ENCODE peak calls at places on chromosomes 6 and 20, in ten cellular contexts. Y is CD8-positive, alpha-beta T cell; M is fibroblast of villous mesenchyme; N is brain microvascular endothelial cell; Q is AG04450; X is GM23248; W is sigmoid colon; D is A549; B is cardiac muscle cell; U is bronchial epithelial cell. S is an unnamed sample.

GRCh38 chr6:35906499-35906846 is 14.4 kb downstream of the SRPK1 start:
- DNase-seq in Y (no peak), M (peak), N (peak), Q (no peak), X (no peak), W (no peak), D (no peak), B (no peak), U (no peak), S (no peak)

GRCh38 chr6:3471711-3472110 is 14.9 kb upstream of the SLC22A23 start:
- DNase-seq in Y (no peak), M (no peak), N (no peak), Q (no peak), X (peak), W (no peak), D (no peak), B (no peak), U (peak), S (peak)

GRCh38 chr6:116596815-116597214 is 19.5 kb upstream of the RSPH4A start:
- DNase-seq in Y (no peak), M (peak), N (peak), Q (no peak), X (peak), W (no peak), D (peak), B (peak), U (no peak), S (no peak)

GRCh38 chr6:1841131-1841530 is 231.4 kb downstream of the FOXC1 start:
- DNase-seq in Y (no peak), M (peak), N (no peak), Q (no peak), X (no peak), W (no peak), D (no peak), B (no peak), U (no peak), S (no peak)

GRCh38 chr20:53579266-53579580 is 14.4 kb downstream of the ZNF217 start:
- DNase-seq in Y (no peak), M (no peak), N (no peak), Q (no peak), X (no peak), W (no peak), D (no peak), B (no peak), U (no peak), S (no peak)

GRCh38 chr20:15236812-15237211 is 899.4 kb upstream of the FLRT3 start:
- DNase-seq in Y (no peak), M (peak), N (peak), Q (no peak), X (peak), W (no peak), D (peak), B (no peak), U (peak), S (peak)

GRCh38 chr6:67358241-67358640 is 1276.8 kb upstream of the ADGRB3 start:
- DNase-seq in Y (no peak), M (peak), N (no peak), Q (no peak), X (no peak), W (no peak), D (no peak), B (no peak), U (no peak), S (peak)

GRCh38 chr6:123661105-123661891 is 24.5 kb upstream of the TRDN start:
- DNase-seq in Y (no peak), M (no peak), N (no peak), Q (no peak), X (no peak), W (no peak), D (no peak), B (no peak), U (no peak), S (no peak)

GRCh38 chr20:49699200-49699992 is 14.3 kb downstream of the B4GALT5 start:
- DNase-seq in Y (no peak), M (peak), N (peak), Q (no peak), X (peak), W (no peak), D (peak), B (no peak), U (peak), S (peak)

GRCh38 chr6:142692942-142693341 is 252.0 kb downstream of the HIVEP2 start:
- DNase-seq in Y (peak), M (peak), N (peak), Q (peak), X (peak), W (peak), D (peak), B (peak), U (peak), S (peak)

GRCh38 chr6:88983532-88983931 is 20.1 kb upstream of the RNGTT start:
- DNase-seq in Y (no peak), M (peak), N (peak), Q (no peak), X (peak), W (no peak), D (peak), B (peak), U (peak), S (peak)

GRCh38 chr20:58286729-58287128 is 22.8 kb upstream of the RAB22A start:
- DNase-seq in Y (no peak), M (no peak), N (no peak), Q (no peak), X (no peak), W (no peak), D (no peak), B (no peak), U (no peak), S (no peak)

GRCh38 chr20:4830212-4830607 is 108.5 kb downstream of the PRND start:
- DNase-seq in Y (no peak), M (no peak), N (no peak), Q (no peak), X (no peak), W (peak), D (no peak), B (no peak), U (no peak), S (no peak)

GRCh38 chr6:26020983-26021349 is 58.4 kb downstream of the TRIM38 start:
- DNase-seq in Y (peak), M (peak), N (peak), Q (no peak), X (peak), W (peak), D (peak), B (peak), U (peak), S (peak)

GRCh38 chr20:36582821-36583220 is 9.4 kb downstream of the TGIF2 start:
- DNase-seq in Y (no peak), M (no peak), N (no peak), Q (no peak), X (no peak), W (no peak), D (no peak), B (no peak), U (no peak), S (no peak)

GRCh38 chr6:12112540-12113189 is 100.6 kb downstream of the HIVEP1 start:
- DNase-seq in Y (no peak), M (no peak), N (peak), Q (no peak), X (no peak), W (no peak), D (no peak), B (no peak), U (no peak), S (no peak)

GRCh38 chr6:106255306-106255705 is 70.3 kb downstream of the ATG5 start:
- DNase-seq in Y (no peak), M (peak), N (no peak), Q (no peak), X (peak), W (no peak), D (no peak), B (no peak), U (no peak), S (peak)

GRCh38 chr20:25309395-25310267 is 61.7 kb downstream of the PYGB start:
- DNase-seq in Y (no peak), M (peak), N (peak), Q (no peak), X (peak), W (peak), D (peak), B (no peak), U (peak), S (peak)

GRCh38 chr20:59082077-59082740 is 39.6 kb upstream of the PRELID3B start:
- DNase-seq in Y (no peak), M (no peak), N (no peak), Q (no peak), X (peak), W (no peak), D (peak), B (no peak), U (peak), S (peak)

GRCh38 chr6:75230484-75231325 is 12.9 kb downstream of the COX7A2 start:
- DNase-seq in Y (no peak), M (peak), N (peak), Q (no peak), X (peak), W (no peak), D (peak), B (peak), U (peak), S (no peak)

GRCh38 chr20:3406481-3407425 is 716 bp downstream of the DNAAF9 start:
- DNase-seq in Y (peak), M (peak), N (peak), Q (no peak), X (peak), W (peak), D (no peak), B (peak), U (peak), S (peak)

GRCh38 chr6:32517654-32518445 is 12.2 kb downstream of the HLA-DRB5 start:
- DNase-seq in Y (no peak), M (no peak), N (no peak), Q (no peak), X (no peak), W (no peak), D (no peak), B (no peak), U (no peak), S (no peak)

GRCh38 chr6:62519574-62519973 is 233.5 kb upstream of the KHDRBS2 start:
- DNase-seq in Y (no peak), M (no peak), N (no peak), Q (no peak), X (no peak), W (no peak), D (no peak), B (no peak), U (no peak), S (no peak)

GRCh38 chr6:56927538-56928453 is 27.1 kb upstream of the BEND6 start:
- DNase-seq in Y (no peak), M (peak), N (no peak), Q (no peak), X (peak), W (no peak), D (no peak), B (no peak), U (peak), S (peak)

GRCh38 chr6:132445201-132445951 is 44.1 kb upstream of the MOXD1 start:
- DNase-seq in Y (no peak), M (peak), N (peak), Q (peak), X (peak), W (no peak), D (peak), B (no peak), U (peak), S (peak)

GRCh38 chr6:108117427-108118358 is 43.2 kb upstream of the OSTM1 start:
- DNase-seq in Y (peak), M (peak), N (no peak), Q (no peak), X (peak), W (no peak), D (peak), B (peak), U (no peak), S (no peak)

GRCh38 chr6:68025764-68026163 is 609.3 kb upstream of the ADGRB3 start:
- DNase-seq in Y (no peak), M (no peak), N (no peak), Q (no peak), X (no peak), W (no peak), D (no peak), B (peak), U (no peak), S (no peak)

GRCh38 chr6:135072753-135073152 is 18.1 kb upstream of the HBS1L start:
- DNase-seq in Y (no peak), M (no peak), N (no peak), Q (no peak), X (no peak), W (no peak), D (no peak), B (no peak), U (no peak), S (no peak)

GRCh38 chr6:38319259-38320255 is 320.2 kb downstream of the BTBD9 start:
- DNase-seq in Y (no peak), M (peak), N (no peak), Q (no peak), X (no peak), W (no peak), D (no peak), B (no peak), U (peak), S (peak)

GRCh38 chr6:40262363-40262762 is 324.8 kb downstream of the LRFN2 start:
- DNase-seq in Y (no peak), M (no peak), N (no peak), Q (no peak), X (no peak), W (no peak), D (no peak), B (no peak), U (no peak), S (no peak)

GRCh38 chr20:45934046-45934586 is 367 bp upstream of the PCIF1 start:
- DNase-seq in Y (no peak), M (peak), N (no peak), Q (no peak), X (peak), W (peak), D (peak), B (peak), U (no peak), S (peak)

GRCh38 chr6:150992682-150993081 is 127.2 kb downstream of the MTHFD1L start:
- DNase-seq in Y (no peak), M (peak), N (no peak), Q (no peak), X (peak), W (no peak), D (no peak), B (no peak), U (no peak), S (peak)

GRCh38 chr6:13300649-13301590 is 27.4 kb downstream of the TBC1D7 start:
- DNase-seq in Y (no peak), M (peak), N (no peak), Q (no peak), X (no peak), W (no peak), D (no peak), B (no peak), U (no peak), S (no peak)

GRCh38 chr6:692858-693736 is at the start of gene EXOC2:
- DNase-seq in Y (peak), M (peak), N (peak), Q (peak), X (peak), W (peak), D (peak), B (peak), U (peak), S (peak)

DNA sequence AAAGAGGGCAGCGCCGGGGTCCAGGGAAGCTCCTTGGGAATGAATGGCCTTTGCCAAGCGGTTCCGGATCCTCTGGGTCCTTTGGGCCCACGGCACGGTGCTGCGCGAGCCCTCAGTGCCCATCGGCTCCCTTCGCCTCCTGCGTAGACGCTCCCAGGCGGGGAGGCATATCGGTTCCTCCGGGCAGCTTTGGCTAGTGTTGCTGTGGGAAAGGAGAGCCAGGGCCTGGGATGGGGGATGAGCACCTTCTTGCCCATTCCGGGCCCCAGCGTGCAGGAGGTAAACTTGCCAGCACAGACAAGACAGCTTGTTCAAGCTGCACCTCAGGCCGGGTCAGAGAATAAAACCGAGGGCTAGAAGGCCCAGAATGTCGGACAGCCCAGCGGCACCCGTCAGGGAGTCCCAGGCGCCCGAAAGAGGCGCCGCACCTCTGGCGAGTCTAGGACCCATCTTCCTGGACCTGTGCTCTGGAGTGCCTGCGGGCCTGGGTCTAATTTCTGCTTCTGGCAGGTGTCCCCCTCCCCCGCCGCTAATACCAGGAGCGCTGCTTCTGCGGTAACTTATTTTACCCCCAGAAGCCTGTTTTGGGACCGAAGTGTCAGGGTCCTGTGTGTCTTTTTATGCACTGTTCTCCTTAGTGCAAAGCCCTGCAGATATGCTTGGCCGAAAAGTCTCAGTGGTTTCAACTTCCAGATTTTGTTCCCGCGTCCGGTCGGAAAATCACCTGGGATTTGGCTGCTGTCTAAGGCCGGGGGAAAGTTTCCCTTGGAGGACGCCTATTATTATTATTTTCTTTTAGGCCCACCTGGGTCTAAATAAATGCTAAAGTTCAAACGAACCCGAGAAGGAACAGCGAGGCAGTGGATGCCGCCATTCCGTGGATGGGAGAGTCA is 1.7 kb upstream of the TFAP2C start:
- DNase-seq in Y (no peak), M (no peak), N (no peak), Q (no peak), X (no peak), W (no peak), D (no peak), B (no peak), U (no peak), S (no peak)
- H3K4me3 ChIP-seq in Y (no peak), M (no peak), N (no peak), Q (no peak), X (no peak), W (no peak), D (no peak), B (no peak), U (no peak), S (no peak)

GRCh38 chr6:6694825-6695710 is 106.5 kb downstream of the LY86 start:
- DNase-seq in Y (no peak), M (peak), N (no peak), Q (no peak), X (peak), W (peak), D (no peak), B (peak), U (peak), S (no peak)
- H3K4me3 ChIP-seq in Y (no peak), M (no peak), N (no peak), Q (no peak), X (no peak), W (no peak), D (no peak), B (no peak), U (no peak), S (no peak)

DNA sequence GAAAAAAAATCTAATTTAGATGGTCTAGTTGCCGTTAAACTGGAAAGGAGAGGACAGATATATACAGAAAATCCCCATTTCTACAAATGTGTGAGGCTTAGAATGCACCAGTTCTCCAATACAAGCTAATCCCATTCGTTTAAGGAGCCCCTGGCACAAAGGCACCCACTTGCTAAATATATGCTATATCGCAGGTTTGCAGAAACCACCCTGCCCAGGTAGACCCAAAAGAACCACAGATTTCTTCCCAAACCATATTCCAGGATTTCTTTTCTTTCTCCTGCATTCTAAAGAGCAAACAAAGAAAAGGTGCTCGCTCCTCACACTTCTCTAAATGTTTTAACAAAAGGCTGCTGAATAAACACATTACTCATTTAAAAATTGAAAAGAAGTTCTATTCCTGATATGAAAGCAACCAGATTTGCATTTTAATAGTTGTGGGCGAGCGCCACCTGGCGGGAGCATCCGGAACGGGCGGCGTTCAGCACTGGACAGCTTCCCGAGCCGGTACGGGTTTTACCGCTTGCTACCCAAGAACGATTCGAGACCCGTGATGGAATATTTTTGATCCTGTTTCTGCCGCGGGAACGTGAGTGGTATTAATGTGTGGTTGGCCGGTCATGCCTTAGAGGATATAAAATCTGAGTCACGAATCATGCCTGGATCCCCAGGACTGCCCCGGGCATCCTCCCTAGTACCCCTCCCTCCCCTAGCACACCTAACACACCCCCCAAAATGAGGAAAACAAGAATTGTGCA is 2.1 kb downstream of the PTPRT start:
- DNase-seq in Y (no peak), M (peak), N (peak), Q (no peak), X (peak), W (peak), D (peak), B (peak), U (peak), S (peak)
- H3K4me3 ChIP-seq in Y (no peak), M (no peak), N (no peak), Q (no peak), X (no peak), W (no peak), D (no peak), B (no peak), U (no peak), S (no peak)

GRCh38 chr6:104017410-104018381 is 842.0 kb downstream of the HACE1 start:
- DNase-seq in Y (no peak), M (no peak), N (no peak), Q (no peak), X (no peak), W (peak), D (no peak), B (no peak), U (no peak), S (no peak)
- H3K4me3 ChIP-seq in Y (no peak), M (no peak), N (no peak), Q (no peak), X (no peak), W (no peak), D (no peak), B (no peak), U (no peak), S (no peak)

GRCh38 chr20:62236674-62236996 is 1.7 kb upstream of the OSBPL2 start:
- DNase-seq in Y (no peak), M (no peak), N (no peak), Q (no peak), X (peak), W (no peak), D (no peak), B (no peak), U (no peak), S (no peak)
- H3K4me3 ChIP-seq in Y (no peak), M (no peak), N (no peak), Q (no peak), X (no peak), W (no peak), D (no peak), B (no peak), U (no peak), S (no peak)

GRCh38 chr6:34129753-34130152 is 16.1 kb downstream of the GRM4 start:
- DNase-seq in Y (no peak), M (no peak), N (no peak), Q (no peak), X (no peak), W (no peak), D (no peak), B (no peak), U (no peak), S (no peak)
- H3K4me3 ChIP-seq in Y (no peak), M (no peak), N (no peak), Q (no peak), X (no peak), W (no peak), D (no peak), B (no peak), U (no peak), S (no peak)

GRCh38 chr20:38806855-38807655 is 1.6 kb downstream of the PPP1R16B start:
- DNase-seq in Y (peak), M (no peak), N (no peak), Q (no peak), X (no peak), W (no peak), D (no peak), B (no peak), U (no peak), S (no peak)
- H3K4me3 ChIP-seq in Y (peak), M (no peak), N (no peak), Q (no peak), X (no peak), W (no peak), D (peak), B (peak), U (no peak), S (no peak)

DNA sequence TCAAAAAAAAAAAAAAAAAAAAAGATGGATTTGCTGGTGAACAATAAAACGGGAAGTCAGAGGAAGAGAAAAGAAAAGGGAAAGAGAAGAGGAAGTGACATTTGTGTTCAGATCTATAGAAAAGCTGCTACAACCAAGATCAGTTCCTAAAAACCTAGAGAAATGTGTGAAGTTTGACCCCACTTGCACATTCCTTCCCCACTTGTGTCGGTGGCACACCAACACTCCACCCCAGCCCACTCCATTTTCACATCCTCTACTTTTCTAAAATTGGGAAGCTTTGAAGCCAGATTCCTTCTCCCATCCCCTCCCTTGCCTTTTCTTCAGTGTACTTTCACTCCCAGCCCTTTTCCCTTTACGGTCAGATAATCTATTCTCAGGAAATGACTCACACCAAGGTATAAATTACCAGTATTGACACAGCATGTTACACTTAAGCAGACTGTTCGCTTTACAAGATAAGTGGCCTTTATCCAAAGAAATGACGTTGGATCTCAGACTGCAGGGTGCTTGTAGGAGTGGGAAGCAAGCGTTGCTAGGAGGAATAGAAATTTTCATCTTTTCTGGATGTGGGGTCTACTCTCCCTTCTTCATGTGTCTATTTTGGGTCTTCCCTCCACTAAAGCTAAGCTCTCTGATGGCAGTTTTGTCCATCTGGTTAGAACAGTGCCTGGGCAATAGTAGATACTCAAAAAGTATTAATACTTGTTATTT is 92.5 kb upstream of the ADGRF1 start:
- DNase-seq in Y (no peak), M (peak), N (peak), Q (peak), X (peak), W (no peak), D (peak), B (peak), U (peak), S (peak)
- H3K4me3 ChIP-seq in Y (no peak), M (peak), N (no peak), Q (peak), X (no peak), W (no peak), D (no peak), B (no peak), U (no peak), S (no peak)